ENCODE peak calls at places on chromosome 12, in nine cellular contexts. L, M, J, Y, W, H, S, I and G are unnamed samples.

GRCh38 chr12:77433799-77434198 is 368.4 kb upstream of the E2F7 start:
- DNase-seq in L (no peak), M (no peak), J (no peak), Y (no peak), W (no peak), H (no peak), S (no peak), I (no peak), G (no peak)

GRCh38 chr12:76455582-76456345 is 103.8 kb downstream of the OSBPL8 start:
- DNase-seq in L (peak; percentile 49), M (no peak), J (peak; percentile 19), Y (no peak), W (peak; percentile 62), H (no peak), S (peak; percentile 17), I (no peak), G (no peak)

GRCh38 chr12:109706398-109706746 is 7.3 kb upstream of the FAM222A start:
- DNase-seq in L (no peak), M (no peak), J (no peak), Y (no peak), W (no peak), H (no peak), S (no peak), I (no peak), G (no peak)

GRCh38 chr12:43805857-43806736 is at the start of gene TWF1:
- DNase-seq in L (peak; percentile 73), M (peak; percentile 94), J (peak; percentile 88), Y (peak; percentile 89), W (peak; percentile 62), H (peak; percentile 95), S (peak; percentile 79), I (peak; percentile 91), G (peak; percentile 92)

GRCh38 chr12:99957866-99958466 is 26.8 kb downstream of the ANKS1B start:
- DNase-seq in L (no peak), M (no peak), J (no peak), Y (no peak), W (no peak), H (no peak), S (no peak), I (no peak), G (no peak)

GRCh38 chr12:16950041-16950677 is 344.2 kb upstream of the LMO3 start:
- DNase-seq in L (no peak), M (no peak), J (no peak), Y (no peak), W (no peak), H (no peak), S (no peak), I (no peak), G (no peak)

GRCh38 chr12:77133566-77133965 is 68.2 kb upstream of the E2F7 start:
- DNase-seq in L (no peak), M (peak; percentile 51), J (no peak), Y (peak; percentile 34), W (peak; percentile 4), H (no peak), S (peak; percentile 13), I (no peak), G (peak; percentile 11)

GRCh38 chr12:128076188-128076587 is 190.8 kb upstream of the TMEM132C start:
- DNase-seq in L (no peak), M (no peak), J (no peak), Y (no peak), W (no peak), H (no peak), S (no peak), I (no peak), G (no peak)

DNA sequence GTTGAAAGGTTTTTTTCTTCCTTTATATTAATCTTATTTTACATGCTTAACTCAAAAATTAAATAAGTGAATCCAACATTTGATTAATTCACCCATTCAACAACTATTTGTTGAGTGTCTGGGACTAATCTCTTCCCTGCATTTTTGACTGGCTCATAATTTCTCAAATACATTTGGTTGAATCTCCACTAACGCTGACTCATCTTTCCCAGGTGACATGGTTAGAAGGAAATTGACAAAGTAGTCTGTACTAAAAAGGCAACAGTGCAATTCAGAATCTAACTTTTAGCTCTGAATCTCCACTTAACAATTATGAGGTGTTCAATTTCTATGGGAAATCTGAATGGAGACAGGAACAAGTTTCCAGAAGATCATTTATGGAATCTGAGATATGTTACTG is 88.9 kb downstream of the LIN7A start:
- DNase-seq in L (no peak), M (no peak), J (no peak), Y (no peak), W (no peak), H (no peak), S (no peak), I (no peak), G (no peak)
- H3K27ac ChIP-seq in L (no peak overlapping the region), M (no peak overlapping the region), J (no peak overlapping the region), Y (no peak overlapping the region), W (no peak overlapping the region), H (no peak overlapping the region), S (no peak overlapping the region), I (no peak overlapping the region), G (no peak overlapping the region)

GRCh38 chr12:759628-760027 is 7.2 kb downstream of the WNK1 start:
- DNase-seq in L (no peak), M (no peak), J (no peak), Y (no peak), W (no peak), H (no peak), S (no peak), I (no peak), G (no peak)
- TF ChIP-seq EP300 in L (no peak), M (no peak), J (no peak), Y (no peak), W (no peak), H (no peak), S (no peak), I (no peak), G (no peak)

GRCh38 chr12:54330442-54330841 is 5.5 kb downstream of the COPZ1 start:
- DNase-seq in L (no peak), M (no peak), J (no peak), Y (no peak), W (no peak), H (no peak), S (no peak), I (no peak), G (no peak)

GRCh38 chr12:54329756-54330155 is 4.8 kb downstream of the COPZ1 start:
- DNase-seq in L (no peak), M (no peak), J (no peak), Y (no peak), W (peak; percentile 20), H (no peak), S (no peak), I (no peak), G (no peak)

GRCh38 chr12:54324617-54325441 is at the start of gene COPZ1:
- DNase-seq in L (peak; percentile 98), M (peak; percentile 94), J (peak; percentile 91), Y (peak; percentile 95), W (peak; percentile 100), H (peak; percentile 99), S (peak; percentile 96), I (peak; percentile 98), G (peak; percentile 96)

GRCh38 chr12:54331461-54331860 is 6.5 kb downstream of the COPZ1 start:
- DNase-seq in L (no peak), M (no peak), J (no peak), Y (no peak), W (no peak), H (no peak), S (no peak), I (no peak), G (no peak)

DNA sequence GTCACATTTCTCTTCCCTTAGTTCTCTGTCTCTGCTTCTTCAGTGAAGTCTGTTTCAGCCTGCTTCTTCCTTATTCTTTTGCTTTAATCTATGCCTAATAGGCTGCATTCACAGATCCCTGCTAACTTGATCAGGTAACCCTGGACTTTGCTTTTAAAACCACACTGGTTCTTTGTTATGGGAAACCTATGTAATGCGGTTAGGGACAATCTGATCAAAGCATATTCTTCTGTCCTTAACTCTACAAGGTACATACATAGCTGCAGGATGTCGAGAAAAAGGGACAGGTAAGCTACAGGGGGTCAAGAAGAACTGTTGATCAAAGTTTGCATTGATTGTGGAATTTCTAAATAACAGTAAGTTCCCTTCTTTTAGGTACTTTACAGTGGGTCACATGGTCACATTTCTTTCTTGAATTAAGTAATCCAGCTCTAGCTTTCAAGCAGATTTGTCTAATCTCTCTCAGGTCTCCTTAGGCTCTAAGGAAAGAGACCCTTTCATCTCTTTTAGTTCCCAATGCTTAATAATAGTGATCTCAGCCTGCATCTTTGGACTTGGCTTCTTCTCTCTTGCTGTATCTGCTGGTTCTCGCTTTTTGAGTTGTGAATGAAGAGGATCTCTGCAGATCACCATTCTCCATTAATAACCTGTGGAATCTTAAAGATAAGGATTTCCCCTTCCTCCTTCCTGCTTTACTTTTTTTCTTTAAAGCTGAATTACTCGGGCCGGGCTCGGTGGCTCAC is 3.8 kb downstream of the COPZ1 start:
- DNase-seq in L (no peak), M (no peak), J (no peak), Y (no peak), W (peak; percentile 95), H (no peak), S (no peak), I (no peak), G (no peak)
- H3K27ac ChIP-seq in L (peak overlapping the region; percentile 53), M (no peak overlapping the region), J (peak overlapping the region; percentile 46), Y (no peak overlapping the region), W (peak overlapping the region; percentile 92), H (no peak overlapping the region), S (no peak overlapping the region), I (no peak overlapping the region), G (no peak overlapping the region)

GRCh38 chr12:30810918-30811317 is 56.2 kb upstream of the CAPRIN2 start:
- DNase-seq in L (no peak), M (no peak), J (no peak), Y (no peak), W (no peak), H (peak; percentile 14), S (no peak), I (no peak), G (no peak)

GRCh38 chr12:30805959-30806358 is 51.2 kb upstream of the CAPRIN2 start:
- DNase-seq in L (no peak), M (no peak), J (no peak), Y (no peak), W (no peak), H (peak; percentile 31), S (no peak), I (no peak), G (no peak)

GRCh38 chr12:30811966-30812365 is 57.2 kb upstream of the CAPRIN2 start:
- DNase-seq in L (no peak), M (no peak), J (no peak), Y (no peak), W (no peak), H (peak; percentile 87), S (no peak), I (no peak), G (no peak)

GRCh38 chr12:30807695-30808034 is 52.9 kb upstream of the CAPRIN2 start:
- DNase-seq in L (no peak), M (no peak), J (no peak), Y (no peak), W (no peak), H (no peak), S (no peak), I (no peak), G (no peak)

DNA sequence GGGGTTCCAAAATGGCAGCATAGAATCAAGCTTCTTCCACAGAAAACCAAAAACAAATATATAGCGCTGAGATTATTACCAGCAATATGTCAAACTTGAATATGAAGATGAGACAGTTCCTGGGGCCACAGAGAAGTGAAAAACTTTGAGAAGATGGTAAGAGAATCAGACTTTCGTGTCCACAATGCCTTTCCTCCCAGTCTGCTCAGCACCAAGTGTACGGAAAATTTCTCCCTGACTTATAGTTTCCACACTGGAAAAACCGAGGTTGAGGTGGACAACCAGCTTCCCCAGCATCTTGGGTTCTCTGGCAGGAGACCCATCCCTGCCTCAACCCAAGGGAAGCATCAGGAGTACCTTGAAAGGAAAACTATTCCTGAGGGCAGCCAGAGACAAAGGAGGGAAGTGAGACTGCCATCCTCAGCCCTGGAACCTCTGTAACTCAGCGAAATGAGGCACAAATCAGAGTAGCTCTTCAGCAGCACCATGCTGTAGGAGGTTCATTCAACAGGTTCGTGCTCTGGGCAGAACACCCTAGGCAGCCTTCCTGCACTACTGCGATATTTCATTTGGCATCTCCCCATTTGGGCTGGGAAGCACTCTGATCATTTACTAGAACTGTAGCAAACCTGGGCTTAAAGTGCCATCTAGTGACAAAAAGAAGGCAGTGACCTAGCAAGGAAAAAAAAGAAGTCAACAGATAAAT is 52.4 kb upstream of the CAPRIN2 start:
- DNase-seq in L (no peak), M (no peak), J (peak; percentile 41), Y (peak; percentile 41), W (peak; percentile 54), H (peak; percentile 64), S (peak; percentile 28), I (no peak), G (no peak)
- TF ChIP-seq EP300 in L (no peak), M (no peak), J (no peak), Y (no peak), W (no peak), H (no peak), S (no peak), I (no peak), G (no peak)